ENCODE peak calls at places on chromosomes 11 and 22, in nine cellular contexts. Q is NCI-H2081; T is adrenal gland; L is mucosa of gallbladder; D is AG09319; Y is HEK293T; B is stimulated activated CD4-positive, alpha-beta T cell treated with anti-CD3 and anti-CD28 coated beads, Interleukin-2, amount 100 ng/mL, for 48 hours; R is central memory CD4-positive, alpha-beta T cell; I is GM20000. E is an unnamed sample.

GRCh38 chr11:107821199-107821926 is 37.2 kb downstream of the SLC35F2 start:
- DNase-seq in Q (no peak), T (no peak), L (no peak), D (no peak), Y (no peak), B (no peak), R (no peak), I (no peak), E (no peak)

GRCh38 chr22:41862530-41863266 is 29.8 kb downstream of the SREBF2 start:
- DNase-seq in Q (no peak), T (no peak), L (no peak), D (no peak), Y (no peak), B (peak), R (no peak), I (peak), E (no peak)

GRCh38 chr22:26779929-26780328 is 122.5 kb downstream of the MIAT start:
- DNase-seq in Q (no peak), T (no peak), L (no peak), D (no peak), Y (no peak), B (no peak), R (no peak), I (no peak), E (no peak)

GRCh38 chr11:117861151-117862018 is 15.1 kb downstream of the FXYD6 start:
- DNase-seq in Q (peak), T (peak), L (no peak), D (no peak), Y (peak), B (no peak), R (no peak), I (no peak), E (no peak)

GRCh38 chr11:10386361-10386760 is 68.7 kb upstream of the AMPD3 start:
- DNase-seq in Q (no peak), T (no peak), L (no peak), D (no peak), Y (no peak), B (no peak), R (no peak), I (no peak), E (no peak)

GRCh38 chr22:36739185-36739584 is 35.6 kb upstream of the CACNG2 start:
- DNase-seq in Q (no peak), T (no peak), L (no peak), D (no peak), Y (no peak), B (no peak), R (no peak), I (no peak), E (no peak)

GRCh38 chr22:43312608-43313007 is 30.6 kb downstream of the SCUBE1 start:
- DNase-seq in Q (no peak), T (no peak), L (no peak), D (no peak), Y (no peak), B (no peak), R (no peak), I (no peak), E (no peak)

GRCh38 chr11:112581747-112582146 is 321.1 kb upstream of the PLET1 start:
- DNase-seq in Q (no peak), T (no peak), L (no peak), D (no peak), Y (no peak), B (no peak), R (no peak), I (no peak), E (no peak)

GRCh38 chr11:95567685-95568084 is 221.9 kb downstream of the FAM76B start:
- DNase-seq in Q (no peak), T (no peak), L (no peak), D (no peak), Y (no peak), B (no peak), R (no peak), I (no peak), E (peak)

GRCh38 chr11:64947202-64947814 is 11.6 kb upstream of the GPHA2 start:
- DNase-seq in Q (no peak), T (peak), L (no peak), D (no peak), Y (no peak), B (no peak), R (no peak), I (no peak), E (peak)

GRCh38 chr11:86740628-86741488 is 59.5 kb upstream of the PRSS23 start:
- DNase-seq in Q (no peak), T (peak), L (peak), D (peak), Y (peak), B (peak), R (no peak), I (no peak), E (peak)

GRCh38 chr11:10792385-10793068 is 16.2 kb downstream of the EIF4G2 start:
- DNase-seq in Q (peak), T (peak), L (peak), D (no peak), Y (peak), B (peak), R (peak), I (peak), E (peak)

GRCh38 chr11:9639099-9639498 is 24.8 kb upstream of the SWAP70 start:
- DNase-seq in Q (no peak), T (peak), L (peak), D (no peak), Y (no peak), B (no peak), R (no peak), I (no peak), E (no peak)